ENCODE peak calls at places on chromosome 20, in eight cellular contexts. One of them, this sample, is unnamed.
A peak's percentile ranks its signal among the peaks of the same experiment; 100 is the strongest.

GRCh38 chr20:53757472-53757913 is 163.9 kb upstream of the ZNF217 start:
- DNase-seq in GM12878: no peak
- DNase-seq in ovary: no peak
- DNase-seq in HCT116: no peak
- DNase-seq in endothelial cell of umbilical vein: no peak
- DNase-seq in esophagus squamous epithelium: no peak
- DNase-seq in heart left ventricle: no peak
- DNase-seq in spleen: no peak
- DNase-seq in this sample: no peak

GRCh38 chr20:38722708-38723068 is 1.6 kb upstream of the SLC32A1 start:
- DNase-seq in GM12878: no peak
- DNase-seq in ovary: no peak
- DNase-seq in HCT116: no peak
- DNase-seq in endothelial cell of umbilical vein: no peak
- DNase-seq in esophagus squamous epithelium: no peak
- DNase-seq in heart left ventricle: no peak
- DNase-seq in spleen: no peak
- DNase-seq in this sample: no peak

GRCh38 chr20:63309261-63310071 is 16.5 kb downstream of the COL20A1 start:
- DNase-seq in GM12878: no peak
- DNase-seq in ovary: peak; percentile 68
- DNase-seq in HCT116: no peak
- DNase-seq in endothelial cell of umbilical vein: peak; percentile 19
- DNase-seq in esophagus squamous epithelium: no peak
- DNase-seq in heart left ventricle: peak; percentile 61
- DNase-seq in spleen: no peak
- DNase-seq in this sample: peak; percentile 74

GRCh38 chr20:32558526-32558925 is 26.6 kb downstream of the NOL4L start:
- DNase-seq in GM12878: no peak
- DNase-seq in ovary: no peak
- DNase-seq in HCT116: no peak
- DNase-seq in endothelial cell of umbilical vein: no peak
- DNase-seq in esophagus squamous epithelium: no peak
- DNase-seq in heart left ventricle: no peak
- DNase-seq in spleen: no peak
- DNase-seq in this sample: no peak

GRCh38 chr20:20366551-20366895 is 1.4 kb upstream of the INSM1 start:
- DNase-seq in GM12878: no peak
- DNase-seq in ovary: no peak
- DNase-seq in HCT116: no peak
- DNase-seq in endothelial cell of umbilical vein: no peak
- DNase-seq in esophagus squamous epithelium: no peak
- DNase-seq in heart left ventricle: no peak
- DNase-seq in spleen: no peak
- DNase-seq in this sample: no peak

GRCh38 chr20:52178691-52179090 is 12.9 kb downstream of the ZFP64 start:
- DNase-seq in GM12878: no peak
- DNase-seq in ovary: no peak
- DNase-seq in HCT116: no peak
- DNase-seq in endothelial cell of umbilical vein: no peak
- DNase-seq in esophagus squamous epithelium: no peak
- DNase-seq in heart left ventricle: no peak
- DNase-seq in spleen: no peak
- DNase-seq in this sample: no peak

GRCh38 chr20:10747019-10747418 is 73.2 kb upstream of the JAG1 start:
- DNase-seq in GM12878: no peak
- DNase-seq in ovary: no peak
- DNase-seq in HCT116: no peak
- DNase-seq in endothelial cell of umbilical vein: no peak
- DNase-seq in esophagus squamous epithelium: no peak
- DNase-seq in heart left ventricle: no peak
- DNase-seq in spleen: no peak
- DNase-seq in this sample: no peak

GRCh38 chr20:62805365-62805710 is 703 bp downstream of the OGFR start:
- DNase-seq in GM12878: no peak
- DNase-seq in ovary: no peak
- DNase-seq in HCT116: no peak
- DNase-seq in endothelial cell of umbilical vein: no peak
- DNase-seq in esophagus squamous epithelium: no peak
- DNase-seq in heart left ventricle: no peak
- DNase-seq in spleen: peak; percentile 89
- DNase-seq in this sample: no peak

GRCh38 chr20:3808141-3808479 is 12.0 kb downstream of the CDC25B start:
- DNase-seq in GM12878: no peak
- DNase-seq in ovary: peak; percentile 86
- DNase-seq in HCT116: peak; percentile 80
- DNase-seq in endothelial cell of umbilical vein: peak; percentile 86
- DNase-seq in esophagus squamous epithelium: no peak
- DNase-seq in heart left ventricle: peak; percentile 87
- DNase-seq in spleen: peak; percentile 84
- DNase-seq in this sample: peak; percentile 68

GRCh38 chr20:25389858-25390537 is 637 bp downstream of the ABHD12 start:
- DNase-seq in GM12878: no peak
- DNase-seq in ovary: peak; percentile 72
- DNase-seq in HCT116: no peak
- DNase-seq in endothelial cell of umbilical vein: peak; percentile 34
- DNase-seq in esophagus squamous epithelium: no peak
- DNase-seq in heart left ventricle: peak; percentile 37
- DNase-seq in spleen: peak; percentile 92
- DNase-seq in this sample: peak; percentile 23

GRCh38 chr20:51862796-51863195 is 60.5 kb upstream of the SALL4 start:
- DNase-seq in GM12878: no peak
- DNase-seq in ovary: no peak
- DNase-seq in HCT116: no peak
- DNase-seq in endothelial cell of umbilical vein: no peak
- DNase-seq in esophagus squamous epithelium: no peak
- DNase-seq in heart left ventricle: no peak
- DNase-seq in spleen: no peak
- DNase-seq in this sample: no peak

GRCh38 chr20:63682384-63683139 is 13.9 kb upstream of the TNFRSF6B start:
- DNase-seq in GM12878: no peak
- DNase-seq in ovary: peak; percentile 51
- DNase-seq in HCT116: peak; percentile 97
- DNase-seq in endothelial cell of umbilical vein: peak; percentile 92
- DNase-seq in esophagus squamous epithelium: no peak
- DNase-seq in heart left ventricle: peak; percentile 88
- DNase-seq in spleen: peak; percentile 77
- DNase-seq in this sample: peak; percentile 99

DNA sequence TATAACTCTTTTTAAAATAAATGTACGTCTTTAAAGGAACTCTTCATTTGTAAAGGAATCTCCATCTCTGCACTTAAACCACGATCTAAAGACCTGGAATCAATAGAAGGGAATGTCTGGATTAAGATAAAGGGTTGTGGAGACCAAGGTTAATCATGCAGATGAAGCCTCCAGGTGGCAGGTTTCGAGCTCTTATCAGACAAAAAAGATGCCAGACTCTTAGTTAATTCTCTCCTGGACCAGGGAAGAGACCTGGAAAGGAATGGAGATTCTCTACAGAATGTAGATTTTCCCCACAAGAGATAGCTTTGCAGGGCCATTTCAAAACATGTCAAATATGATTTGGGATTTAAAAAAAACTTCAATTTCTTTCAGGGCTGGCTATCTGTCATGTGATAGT is 71.5 kb upstream of the SSTR4 start:
- DNase-seq in GM12878: no peak
- DNase-seq in ovary: no peak
- DNase-seq in HCT116: no peak
- DNase-seq in endothelial cell of umbilical vein: no peak
- DNase-seq in esophagus squamous epithelium: no peak
- DNase-seq in heart left ventricle: no peak
- DNase-seq in spleen: no peak
- DNase-seq in this sample: no peak
- TF ChIP-seq POLR2A in GM12878: no peak
- TF ChIP-seq POLR2A in ovary: no peak
- TF ChIP-seq POLR2A in HCT116: no peak
- TF ChIP-seq POLR2A in endothelial cell of umbilical vein: no peak
- TF ChIP-seq POLR2A in esophagus squamous epithelium: no peak
- TF ChIP-seq POLR2A in heart left ventricle: no peak
- TF ChIP-seq POLR2A in spleen: no peak
- TF ChIP-seq POLR2A in this sample: no peak

GRCh38 chr20:50728486-50728980 is 2.8 kb upstream of the PARD6B start:
- DNase-seq in GM12878: no peak
- DNase-seq in ovary: no peak
- DNase-seq in HCT116: no peak
- DNase-seq in endothelial cell of umbilical vein: no peak
- DNase-seq in esophagus squamous epithelium: no peak
- DNase-seq in heart left ventricle: no peak
- DNase-seq in spleen: no peak
- DNase-seq in this sample: no peak
- TF ChIP-seq POLR2A in GM12878: no peak
- TF ChIP-seq POLR2A in ovary: no peak
- TF ChIP-seq POLR2A in HCT116: no peak
- TF ChIP-seq POLR2A in endothelial cell of umbilical vein: no peak
- TF ChIP-seq POLR2A in esophagus squamous epithelium: no peak
- TF ChIP-seq POLR2A in heart left ventricle: no peak
- TF ChIP-seq POLR2A in spleen: no peak
- TF ChIP-seq POLR2A in this sample: no peak

GRCh38 chr20:50838707-50839385 is 44.0 kb downstream of the BCAS4 start:
- DNase-seq in GM12878: no peak
- DNase-seq in ovary: no peak
- DNase-seq in HCT116: no peak
- DNase-seq in endothelial cell of umbilical vein: no peak
- DNase-seq in esophagus squamous epithelium: no peak
- DNase-seq in heart left ventricle: no peak
- DNase-seq in spleen: no peak
- DNase-seq in this sample: no peak
- TF ChIP-seq POLR2A in GM12878: no peak
- TF ChIP-seq POLR2A in ovary: no peak
- TF ChIP-seq POLR2A in HCT116: no peak
- TF ChIP-seq POLR2A in endothelial cell of umbilical vein: no peak
- TF ChIP-seq POLR2A in esophagus squamous epithelium: no peak
- TF ChIP-seq POLR2A in heart left ventricle: no peak
- TF ChIP-seq POLR2A in spleen: no peak
- TF ChIP-seq POLR2A in this sample: no peak

GRCh38 chr20:47317127-47317895 is 39.2 kb downstream of the ZMYND8 start:
- DNase-seq in GM12878: no peak
- DNase-seq in ovary: peak; percentile 68
- DNase-seq in HCT116: peak; percentile 87
- DNase-seq in endothelial cell of umbilical vein: peak; percentile 97
- DNase-seq in esophagus squamous epithelium: peak; percentile 18
- DNase-seq in heart left ventricle: peak; percentile 94
- DNase-seq in spleen: peak; percentile 85
- DNase-seq in this sample: peak; percentile 87
- TF ChIP-seq POLR2A in GM12878: no peak
- TF ChIP-seq POLR2A in ovary: peak; percentile 57
- TF ChIP-seq POLR2A in HCT116: no peak
- TF ChIP-seq POLR2A in endothelial cell of umbilical vein: peak; percentile 90
- TF ChIP-seq POLR2A in esophagus squamous epithelium: no peak
- TF ChIP-seq POLR2A in heart left ventricle: peak; percentile 76
- TF ChIP-seq POLR2A in spleen: peak; percentile 32
- TF ChIP-seq POLR2A in this sample: peak; percentile 35

DNA sequence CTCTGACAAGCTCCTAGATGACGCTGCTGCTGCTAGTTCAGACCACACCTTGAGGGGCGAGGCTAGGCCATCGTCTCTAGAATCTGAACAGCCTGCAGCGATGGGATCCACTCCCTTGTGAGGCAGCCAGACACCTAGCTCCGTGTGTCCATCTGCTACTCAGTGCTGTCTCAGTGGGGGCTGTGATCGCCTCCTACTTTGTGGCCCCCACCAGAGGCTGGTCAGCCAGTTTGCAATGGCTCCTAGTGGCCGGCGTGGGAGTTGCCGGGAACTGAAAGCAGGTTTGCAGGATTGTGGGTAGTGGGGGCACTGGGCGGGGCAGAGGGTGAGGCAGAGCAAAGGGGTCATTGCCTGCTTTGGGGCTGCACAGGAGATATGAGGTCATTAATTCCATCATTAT is 2.8 kb downstream of the CCN5 start:
- DNase-seq in GM12878: no peak
- DNase-seq in ovary: peak; percentile 25
- DNase-seq in HCT116: no peak
- DNase-seq in endothelial cell of umbilical vein: no peak
- DNase-seq in esophagus squamous epithelium: no peak
- DNase-seq in heart left ventricle: no peak
- DNase-seq in spleen: no peak
- DNase-seq in this sample: no peak
- TF ChIP-seq POLR2A in GM12878: no peak
- TF ChIP-seq POLR2A in ovary: no peak
- TF ChIP-seq POLR2A in HCT116: no peak
- TF ChIP-seq POLR2A in endothelial cell of umbilical vein: no peak
- TF ChIP-seq POLR2A in esophagus squamous epithelium: no peak
- TF ChIP-seq POLR2A in heart left ventricle: no peak
- TF ChIP-seq POLR2A in spleen: no peak
- TF ChIP-seq POLR2A in this sample: no peak

GRCh38 chr20:7657569-7657968 is 282.7 kb downstream of the HAO1 start:
- DNase-seq in GM12878: no peak
- DNase-seq in ovary: no peak
- DNase-seq in HCT116: no peak
- DNase-seq in endothelial cell of umbilical vein: no peak
- DNase-seq in esophagus squamous epithelium: no peak
- DNase-seq in heart left ventricle: no peak
- DNase-seq in spleen: no peak
- DNase-seq in this sample: no peak
- TF ChIP-seq POLR2A in GM12878: no peak
- TF ChIP-seq POLR2A in ovary: no peak
- TF ChIP-seq POLR2A in HCT116: no peak
- TF ChIP-seq POLR2A in endothelial cell of umbilical vein: no peak
- TF ChIP-seq POLR2A in esophagus squamous epithelium: no peak
- TF ChIP-seq POLR2A in heart left ventricle: no peak
- TF ChIP-seq POLR2A in spleen: no peak
- TF ChIP-seq POLR2A in this sample: no peak

DNA sequence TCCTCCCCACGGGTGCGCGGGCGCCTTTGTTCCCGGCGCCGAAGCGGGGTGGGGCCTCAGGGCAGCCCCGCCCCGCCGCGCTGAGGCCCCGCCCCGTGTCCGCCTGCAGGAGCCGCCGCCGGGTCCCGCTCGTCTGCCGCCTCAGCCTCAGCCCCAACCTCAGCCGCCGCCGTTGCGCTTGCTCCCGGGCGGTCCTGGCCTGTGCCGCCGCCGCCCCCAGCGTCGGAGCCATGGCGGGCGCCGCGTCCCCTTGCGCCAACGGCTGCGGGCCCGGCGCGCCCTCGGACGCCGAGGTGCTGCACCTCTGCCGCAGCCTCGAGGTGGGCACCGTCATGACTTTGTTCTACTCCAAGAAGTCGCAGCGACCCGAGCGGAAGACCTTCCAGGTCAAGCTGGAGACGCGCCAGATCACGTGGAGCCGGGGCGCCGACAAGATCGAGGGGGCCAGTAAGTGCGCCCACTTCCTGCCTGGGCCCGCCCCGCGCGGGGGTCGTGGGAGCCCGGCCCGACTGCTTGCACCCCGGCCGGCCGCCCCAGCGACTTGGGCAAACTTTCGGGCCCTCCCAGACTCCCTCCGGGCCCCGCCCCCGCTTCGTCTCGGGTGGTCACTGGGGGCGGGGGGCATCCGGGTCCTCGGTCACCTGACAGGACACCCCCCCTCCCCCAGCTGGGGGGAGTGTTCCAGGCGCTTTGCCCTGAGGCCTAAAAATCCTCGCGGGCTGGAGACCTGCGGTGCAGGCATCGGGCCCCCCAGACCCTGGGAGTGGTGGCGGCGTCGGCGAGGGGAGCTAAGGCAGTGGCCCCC is at the start of gene PLCG1:
- DNase-seq in GM12878: no peak
- DNase-seq in ovary: peak; percentile 88
- DNase-seq in HCT116: no peak
- DNase-seq in endothelial cell of umbilical vein: peak; percentile 83
- DNase-seq in esophagus squamous epithelium: peak; percentile 18
- DNase-seq in heart left ventricle: peak; percentile 83
- DNase-seq in spleen: peak; percentile 94
- DNase-seq in this sample: peak; percentile 68
- TF ChIP-seq POLR2A in GM12878: peak; percentile 60
- TF ChIP-seq POLR2A in ovary: no peak
- TF ChIP-seq POLR2A in HCT116: no peak
- TF ChIP-seq POLR2A in endothelial cell of umbilical vein: no peak
- TF ChIP-seq POLR2A in esophagus squamous epithelium: no peak
- TF ChIP-seq POLR2A in heart left ventricle: peak; percentile 26
- TF ChIP-seq POLR2A in spleen: no peak
- TF ChIP-seq POLR2A in this sample: peak; percentile 63

This sample was measured in H54.